ENCODE peak calls at places on chromosomes 12 and 14, in nine cellular contexts. K, C, T, F, Z, N, G, S and X are unnamed samples.

GRCh38 chr14:93937519-93937918 is 10.4 kb downstream of the FAM181A start:
- DNase-seq in K (no peak), C (no peak), T (no peak), F (no peak), Z (no peak), N (no peak), G (no peak), S (no peak), X (no peak)

GRCh38 chr12:104792570-104792969 is 165.5 kb downstream of the SLC41A2 start:
- DNase-seq in K (no peak), C (no peak), T (peak; percentile 87), F (no peak), Z (no peak), N (no peak), G (peak; percentile 45), S (no peak), X (no peak)

GRCh38 chr12:71871116-71871515 is 31.6 kb downstream of the TBC1D15 start:
- DNase-seq in K (no peak), C (no peak), T (no peak), F (no peak), Z (no peak), N (no peak), G (no peak), S (no peak), X (no peak)

GRCh38 chr12:47200446-47200845 is 120.7 kb upstream of the AMIGO2 start:
- DNase-seq in K (no peak), C (no peak), T (no peak), F (no peak), Z (no peak), N (no peak), G (no peak), S (no peak), X (no peak)

GRCh38 chr12:104011265-104011664 is 38.7 kb downstream of the GLT8D2 start:
- DNase-seq in K (no peak), C (no peak), T (peak; percentile 29), F (no peak), Z (no peak), N (no peak), G (no peak), S (no peak), X (no peak)

GRCh38 chr14:53062856-53063255 is 90.3 kb downstream of the DDHD1 start:
- DNase-seq in K (no peak), C (no peak), T (no peak), F (no peak), Z (no peak), N (no peak), G (no peak), S (no peak), X (no peak)

GRCh38 chr14:49218436-49219092 is 367.6 kb downstream of the RPS29 start:
- DNase-seq in K (no peak), C (no peak), T (no peak), F (no peak), Z (no peak), N (no peak), G (no peak), S (no peak), X (no peak)

GRCh38 chr12:15336772-15337553 is 14.7 kb downstream of the PTPRO start:
- DNase-seq in K (no peak), C (no peak), T (peak; percentile 97), F (no peak), Z (no peak), N (no peak), G (no peak), S (no peak), X (no peak)

GRCh38 chr12:95763809-95764253 is 26.7 kb downstream of the NTN4 start:
- DNase-seq in K (no peak), C (no peak), T (peak; percentile 28), F (no peak), Z (no peak), N (no peak), G (no peak), S (no peak), X (no peak)

GRCh38 chr14:57293851-57294837 is 25.4 kb downstream of the AP5M1 start:
- DNase-seq in K (no peak), C (peak; percentile 12), T (peak; percentile 16), F (no peak), Z (no peak), N (no peak), G (no peak), S (no peak), X (no peak)

GRCh38 chr12:18139254-18139653 is 49.3 kb upstream of the RERGL start:
- DNase-seq in K (no peak), C (no peak), T (no peak), F (no peak), Z (no peak), N (no peak), G (no peak), S (no peak), X (no peak)

GRCh38 chr12:96401061-96401871 is 1.0 kb upstream of the CDK17 start:
- DNase-seq in K (no peak), C (peak; percentile 83), T (peak; percentile 94), F (no peak), Z (peak; percentile 49), N (peak; percentile 21), G (peak; percentile 30), S (peak; percentile 40), X (peak; percentile 82)

GRCh38 chr12:121709478-121709890 is 3.1 kb upstream of the TMEM120B start:
- DNase-seq in K (no peak), C (no peak), T (peak; percentile 30), F (no peak), Z (no peak), N (no peak), G (peak; percentile 30), S (no peak), X (no peak)

GRCh38 chr12:65666876-65667275 is 157.4 kb upstream of the HMGA2 start:
- DNase-seq in K (no peak), C (no peak), T (no peak), F (no peak), Z (no peak), N (no peak), G (peak; percentile 4), S (no peak), X (no peak)

GRCh38 chr12:18430425-18431048 is 169.2 kb downstream of the PIK3C2G start:
- DNase-seq in K (no peak), C (no peak), T (peak; percentile 76), F (no peak), Z (no peak), N (no peak), G (peak; percentile 27), S (peak; percentile 47), X (no peak)